ENCODE peak calls at places on chromosomes 4 and X, in ten cellular contexts. X is skeletal muscle cell; C is AG20443; K is stimulated activated naive B cell treated with anti-CD40 and anti-IgM and Interleukin-4, amounts not matched to agents 10 μg/mL and 1 μg/mL and 100 μg/mL, for 72 hours; U is endothelial cell; Q is mesenchymal stem cell; P is WTC11; W is activated T-helper 2 cell treated with anti-CD3 and anti-CD28 coated beads, Interferon-gamma antibody, Interleukin-2, Interleukin-4, amounts not matched to agents 10 μg/mL and 5 μg/mL and 100 μg/mL, durations not matched to agents 14 hours and 24 hours and 36 hours; D is AG08395; S is NAMALWA. R is an unnamed sample.
A peak's percentile ranks its signal among the peaks of the same experiment; 100 is the strongest.

GRCh38 chr4:125101706-125102105 is 213.0 kb upstream of the FAT4 start:
- DNase-seq in X (no peak), C (no peak), K (no peak), U (no peak), Q (no peak), P (no peak), W (no peak), D (no peak), S (no peak), R (no peak)

GRCh38 chr4:82500106-82500738 is 61.6 kb downstream of the TMEM150C start:
- DNase-seq in X (no peak), C (peak; percentile 39), K (no peak), U (no peak), Q (peak; percentile 65), P (no peak), W (no peak), D (peak; percentile 31), S (no peak), R (no peak)

GRCh38 chr4:3665360-3665891 is 100.8 kb upstream of the ADRA2C start:
- DNase-seq in X (no peak), C (no peak), K (no peak), U (no peak), Q (no peak), P (no peak), W (no peak), D (no peak), S (no peak), R (no peak)

GRCh38 chr4:40173470-40173875 is 23.4 kb upstream of the RHOH start:
- DNase-seq in X (no peak), C (no peak), K (no peak), U (no peak), Q (no peak), P (no peak), W (no peak), D (no peak), S (peak; percentile 50), R (no peak)

GRCh38 chr4:154416183-154416543 is 75.4 kb downstream of the DCHS2 start:
- DNase-seq in X (no peak), C (no peak), K (no peak), U (peak; percentile 55), Q (peak; percentile 30), P (peak; percentile 59), W (no peak), D (peak; percentile 3), S (no peak), R (no peak)

GRCh38 chr4:1572964-1573720 is 111.0 kb downstream of the FAM53A start:
- DNase-seq in X (no peak), C (no peak), K (no peak), U (no peak), Q (no peak), P (no peak), W (no peak), D (no peak), S (no peak), R (no peak)

GRCh38 chrX:70046978-70047377 is 2.8 kb downstream of the AWAT2 start:
- DNase-seq in X (no peak), C (peak; percentile 28), K (no peak), U (no peak), Q (no peak), P (no peak), W (no peak), D (no peak), S (no peak), R (no peak)

GRCh38 chrX:31071262-31071661 is 579 bp downstream of the FTHL17 start:
- DNase-seq in X (no peak), C (no peak), K (no peak), U (no peak), Q (no peak), P (no peak), W (no peak), D (no peak), S (no peak), R (no peak)

GRCh38 chr4:103375278-103375677 is 177.1 kb upstream of the CENPE start:
- DNase-seq in X (peak; percentile 54), C (no peak), K (no peak), U (no peak), Q (no peak), P (no peak), W (no peak), D (no peak), S (no peak), R (peak; percentile 11)

GRCh38 chrX:18638397-18638796 is 33.5 kb downstream of the RS1 start:
- DNase-seq in X (no peak), C (no peak), K (no peak), U (no peak), Q (no peak), P (no peak), W (no peak), D (no peak), S (no peak), R (no peak)

GRCh38 chr4:86218721-86219481 is 141.0 kb downstream of the MAPK10 start:
- DNase-seq in X (peak; percentile 53), C (no peak), K (no peak), U (no peak), Q (peak; percentile 73), P (no peak), W (no peak), D (peak; percentile 17), S (no peak), R (peak; percentile 48)

GRCh38 chrX:49919617-49920016 is 2.8 kb upstream of the CLCN5 start:
- DNase-seq in X (no peak), C (peak; percentile 16), K (no peak), U (peak; percentile 34), Q (peak; percentile 44), P (peak; percentile 50), W (no peak), D (peak; percentile 19), S (peak; percentile 35), R (no peak)

GRCh38 chr4:61549356-61549755 is 349.2 kb downstream of the ADGRL3 start:
- DNase-seq in X (no peak), C (no peak), K (no peak), U (no peak), Q (no peak), P (no peak), W (no peak), D (no peak), S (no peak), R (no peak)

GRCh38 chr4:100936676-100937390 is 410.5 kb downstream of the PPP3CA start:
- DNase-seq in X (no peak), C (no peak), K (no peak), U (no peak), Q (no peak), P (no peak), W (no peak), D (no peak), S (no peak), R (peak; percentile 16)

GRCh38 chrX:85107407-85107806 is 103.7 kb downstream of the APOOL start:
- DNase-seq in X (no peak), C (peak; percentile 3), K (no peak), U (no peak), Q (no peak), P (no peak), W (no peak), D (no peak), S (peak; percentile 4), R (no peak)

GRCh38 chr4:53313510-53313909 is 52.4 kb downstream of the SCFD2 start:
- DNase-seq in X (no peak), C (no peak), K (no peak), U (peak; percentile 5), Q (peak; percentile 52), P (no peak), W (no peak), D (no peak), S (no peak), R (peak; percentile 9)

GRCh38 chrX:150587585-150588503 is 19.4 kb downstream of the MTM1 start:
- DNase-seq in X (no peak), C (peak; percentile 34), K (peak; percentile 9), U (peak; percentile 38), Q (no peak), P (peak; percentile 30), W (no peak), D (peak; percentile 12), S (peak; percentile 45), R (no peak)

GRCh38 chr4:86822136-86822535 is 27.0 kb downstream of the SLC10A6 start:
- DNase-seq in X (no peak), C (no peak), K (no peak), U (no peak), Q (no peak), P (no peak), W (no peak), D (no peak), S (no peak), R (no peak)

GRCh38 chr4:974668-975067 is 1.3 kb upstream of the DGKQ start:
- DNase-seq in X (no peak), C (no peak), K (no peak), U (no peak), Q (no peak), P (no peak), W (no peak), D (no peak), S (no peak), R (no peak)

GRCh38 chrX:87338510-87338909 is 179.1 kb upstream of the KLHL4 start:
- DNase-seq in X (no peak), C (no peak), K (no peak), U (no peak), Q (peak; percentile 26), P (no peak), W (no peak), D (no peak), S (peak; percentile 41), R (peak; percentile 27)